ENCODE peak calls at places on chromosomes 7 and 10, in nine cellular contexts. G is Ammon's horn; P is fibroblast of the aortic adventitia; H is mesendoderm; W is A549; J is activated CD8-positive, alpha-beta memory T cell treated with anti-CD3 and anti-CD28 coated beads, Interleukin-2, amount 10 ng/mL, durations not matched to agents 7 days and 5 days; Y is NCI-H1436; R is GM13976; A is mammary epithelial cell. B is an unnamed sample.

GRCh38 chr10:75452997-75453396 is 21.6 kb downstream of the LRMDA start:
- DNase-seq in R (no peak), W (no peak), P (no peak), A (no peak), G (no peak), H (no peak), J (no peak), Y (no peak), B (no peak)

GRCh38 chr10:131210181-131210580 is 101.3 kb downstream of the TCERG1L start:
- DNase-seq in R (no peak), J (no peak), A (no peak), W (no peak), G (no peak), H (no peak), P (no peak), Y (no peak), B (no peak)

GRCh38 chr7:66418537-66418936 is 210.1 kb upstream of the KCTD7 start:
- DNase-seq in P (no peak), J (no peak), G (no peak), A (no peak), W (no peak), R (no peak), Y (no peak), H (no peak), B (no peak)

GRCh38 chr10:129614341-129614740 is 147.3 kb downstream of the MGMT start:
- DNase-seq in H (no peak), G (no peak), J (no peak), Y (no peak), P (no peak), R (no peak), A (no peak), W (no peak), B (no peak)

GRCh38 chr7:34331102-34331501 is 326.9 kb upstream of the NPSR1 start:
- DNase-seq in J (no peak), H (no peak), G (no peak), Y (no peak), W (no peak), P (no peak), R (no peak), A (no peak), B (no peak)

GRCh38 chr10:14926722-14927416 is 27.0 kb downstream of the DCLRE1C start:
- DNase-seq in H (no peak), P (no peak), G (no peak), Y (no peak), J (no peak), W (no peak), R (peak; percentile 83), A (no peak), B (no peak)

GRCh38 chr10:80924063-80924952 is 386.6 kb downstream of the SH2D4B start:
- DNase-seq in A (peak; percentile 21), G (peak; percentile 55), P (peak; percentile 37), J (no peak), H (peak; percentile 76), Y (no peak), W (peak; percentile 7), R (no peak), B (peak; percentile 31)

GRCh38 chr7:151925446-151926335 is 30.6 kb upstream of the GALNTL5 start:
- DNase-seq in R (peak; percentile 47), J (no peak), W (no peak), Y (no peak), A (no peak), P (peak; percentile 51), H (no peak), G (peak; percentile 49), B (no peak)

GRCh38 chr7:151607464-151607867 is 87.8 kb upstream of the RHEB start:
- DNase-seq in Y (no peak), P (peak; percentile 12), W (no peak), A (peak; percentile 64), R (no peak), J (no peak), H (no peak), G (no peak), B (no peak)

GRCh38 chr10:113520606-113521481 is 32.0 kb upstream of the HABP2 start:
- DNase-seq in J (peak; percentile 50), Y (peak; percentile 38), G (peak; percentile 81), W (peak; percentile 75), A (peak; percentile 48), P (peak; percentile 82), R (peak; percentile 74), H (peak; percentile 81), B (peak; percentile 57)

GRCh38 chr7:104643587-104644217 is 315.3 kb downstream of the LHFPL3 start:
- DNase-seq in H (peak; percentile 47), A (peak; percentile 3), J (no peak), Y (no peak), W (peak; percentile 15), P (peak; percentile 37), G (peak; percentile 7), R (peak; percentile 16), B (peak; percentile 6)

GRCh38 chr10:102657984-102658724 is 13.9 kb downstream of the TRIM8 start:
- DNase-seq in H (no peak), P (peak; percentile 61), W (no peak), J (no peak), Y (no peak), G (no peak), R (no peak), A (no peak), B (no peak)

GRCh38 chr7:7220821-7221220 is 38.5 kb downstream of the C1GALT1 start:
- DNase-seq in Y (no peak), A (no peak), R (no peak), H (no peak), P (no peak), G (no peak), J (no peak), W (no peak), B (no peak)

GRCh38 chr10:123858907-123859650 is 32.5 kb downstream of the CPXM2 start:
- DNase-seq in G (no peak), R (no peak), P (no peak), Y (no peak), A (no peak), J (no peak), H (no peak), W (no peak), B (no peak)

B was measured in DND-41.